ENCODE peak calls at places on chromosomes 16 and 17, in seven cellular contexts. E is GM12878, B is K562, V is HCT116, F is endothelial cell of umbilical vein, M is H1, P is HepG2. C is an unnamed sample.

GRCh38 chr17:34671191-34671590 is 91.8 kb downstream of the TMEM132E start:
- DNase-seq in E (no peak), B (no peak), V (no peak), F (no peak), M (no peak), P (no peak), C (no peak)

GRCh38 chr16:72042157-72042660 is 12.1 kb upstream of the HP start:
- DNase-seq in E (no peak), B (no peak), V (no peak), F (peak), M (no peak), P (peak), C (no peak)

GRCh38 chr17:74219576-74220133 is 6.3 kb downstream of the TTYH2 start:
- DNase-seq in E (no peak), B (no peak), V (no peak), F (no peak), M (no peak), P (no peak), C (no peak)

GRCh38 chr17:7405882-7406825 is 1.5 kb upstream of the NLGN2 start:
- DNase-seq in E (no peak), B (no peak), V (no peak), F (no peak), M (no peak), P (no peak), C (no peak)

GRCh38 chr17:45430738-45431530 is 1.7 kb downstream of the ARHGAP27 start:
- DNase-seq in E (no peak), B (no peak), V (no peak), F (no peak), M (peak), P (no peak), C (no peak)

GRCh38 chr17:16211601-16212000 is 3.7 kb downstream of the NCOR1 start:
- DNase-seq in E (no peak), B (no peak), V (no peak), F (no peak), M (no peak), P (no peak), C (no peak)

GRCh38 chr16:8572919-8573724 is 17.2 kb downstream of the TMEM114 start:
- DNase-seq in E (no peak), B (peak), V (peak), F (no peak), M (peak), P (peak), C (peak)

GRCh38 chr16:278863-279366 is 1.5 kb upstream of the ARHGDIG start:
- DNase-seq in E (peak), B (no peak), V (no peak), F (peak), M (no peak), P (peak), C (peak)

GRCh38 chr17:57475786-57476185 is 219.5 kb downstream of the MSI2 start:
- DNase-seq in E (no peak), B (no peak), V (no peak), F (no peak), M (no peak), P (no peak), C (no peak)

GRCh38 chr16:14527411-14528044 is 102.5 kb downstream of the PARN start:
- DNase-seq in E (no peak), B (no peak), V (no peak), F (no peak), M (no peak), P (no peak), C (no peak)

GRCh38 chr17:66542183-66542966 is 240.0 kb downstream of the PRKCA start:
- DNase-seq in E (peak), B (peak), V (no peak), F (no peak), M (no peak), P (no peak), C (no peak)

GRCh38 chr17:81120695-81121621 is 44.3 kb upstream of the PVALEF start:
- DNase-seq in E (no peak), B (no peak), V (no peak), F (no peak), M (no peak), P (no peak), C (no peak)

GRCh38 chr16:81190667-81191066 is 47.8 kb upstream of the BCO1 start:
- DNase-seq in E (no peak), B (no peak), V (no peak), F (no peak), M (no peak), P (peak), C (no peak)

GRCh38 chr17:45785373-45786193 is 1.5 kb downstream of the CRHR1 start:
- DNase-seq in E (no peak), B (no peak), V (no peak), F (no peak), M (no peak), P (no peak), C (no peak)

GRCh38 chr17:79949646-79950292 is 85.9 kb downstream of the TBC1D16 start:
- DNase-seq in E (no peak), B (no peak), V (no peak), F (no peak), M (peak), P (no peak), C (no peak)
- H3K9ac ChIP-seq in E (no peak), B (no peak), V (no peak), F (no peak), M (peak), P (no peak), C (peak)

DNA sequence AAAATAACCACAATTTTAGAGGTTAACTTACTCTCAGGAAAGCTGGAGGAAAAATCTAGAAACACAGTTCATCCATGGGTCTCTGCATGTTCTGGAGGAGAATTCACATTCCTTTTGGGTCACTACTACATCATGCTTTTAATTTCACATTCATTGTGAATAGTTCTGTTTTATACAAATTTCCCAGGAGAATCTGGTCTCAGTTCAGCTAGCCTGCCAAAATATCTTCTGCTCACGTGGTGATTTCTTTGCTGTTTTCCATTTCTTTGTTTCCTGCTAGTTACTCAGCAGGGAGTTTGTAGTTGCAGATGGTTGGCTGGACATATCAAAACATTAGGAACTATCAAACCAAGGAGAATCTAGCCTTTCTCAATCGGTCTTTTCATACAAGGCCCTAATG is at the start of gene ABCA9:
- DNase-seq in E (no peak), B (no peak), V (no peak), F (peak), M (no peak), P (no peak), C (no peak)
- TF ChIP-seq POLR2AphosphoS5 in E (no peak), B (no peak), V (no peak), F (no peak), M (no peak), P (no peak), C (no peak)

DNA sequence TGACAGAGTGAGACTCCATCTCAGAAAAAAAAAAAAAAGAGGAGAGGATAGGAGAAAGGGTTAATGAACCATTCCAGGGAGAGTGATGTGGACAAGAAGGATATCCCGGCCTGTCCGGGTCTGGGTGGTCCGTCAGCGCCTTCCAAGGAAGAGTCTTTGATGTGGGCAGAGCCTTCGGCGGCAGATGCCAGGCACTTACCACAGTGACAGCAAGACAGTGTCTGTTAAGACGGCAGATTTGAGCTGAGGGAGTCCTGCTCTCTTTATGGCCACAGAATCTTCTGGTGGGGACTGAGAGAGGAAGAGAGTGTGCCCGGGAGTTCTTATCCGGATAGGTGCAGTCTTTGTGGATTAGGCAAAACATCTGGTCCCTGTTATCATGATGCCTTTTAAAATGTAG is 95.2 kb downstream of the ZDHHC7 start:
- DNase-seq in E (no peak), B (no peak), V (no peak), F (no peak), M (no peak), P (no peak), C (no peak)
- TF ChIP-seq EZH2 in E (no peak), B (no peak), V (no peak), F (no peak), M (no peak), P (no peak), C (no peak)

GRCh38 chr16:30417447-30418349 is 10.3 kb downstream of the ZNF771 start:
- DNase-seq in E (peak), B (no peak), V (peak), F (peak), M (peak), P (no peak), C (peak)
- H3K9ac ChIP-seq in E (peak), B (no peak), V (peak), F (no peak), M (no peak), P (no peak), C (peak)

GRCh38 chr17:51120739-51121619 is at the start of gene SPAG9:
- DNase-seq in E (peak), B (peak), V (peak), F (peak), M (peak), P (peak), C (peak)
- TF ChIP-seq POLR2AphosphoS5 in E (peak), B (peak), V (peak), F (peak), M (peak), P (peak), C (peak)

GRCh38 chr17:62756198-62756597 is 51.9 kb downstream of the MARCHF10 start:
- DNase-seq in E (no peak), B (no peak), V (no peak), F (no peak), M (no peak), P (no peak), C (no peak)
- TF ChIP-seq EZH2 in E (no peak), B (no peak), V (no peak), F (no peak), M (no peak), P (no peak), C (no peak)

GRCh38 chr17:49496866-49497146 is 1.7 kb downstream of the NGFR start:
- DNase-seq in E (no peak), B (no peak), V (no peak), F (no peak), M (no peak), P (no peak), C (no peak)

GRCh38 chr17:49496183-49496865 is 1.2 kb downstream of the NGFR start:
- DNase-seq in E (no peak), B (peak), V (no peak), F (peak), M (peak), P (no peak), C (no peak)

GRCh38 chr17:49495842-49496182 is 719 bp downstream of the NGFR start:
- DNase-seq in E (no peak), B (no peak), V (no peak), F (no peak), M (no peak), P (no peak), C (no peak)

GRCh38 chr17:49498037-49498615 is 3.0 kb downstream of the NGFR start:
- DNase-seq in E (no peak), B (no peak), V (no peak), F (no peak), M (peak), P (no peak), C (no peak)

DNA sequence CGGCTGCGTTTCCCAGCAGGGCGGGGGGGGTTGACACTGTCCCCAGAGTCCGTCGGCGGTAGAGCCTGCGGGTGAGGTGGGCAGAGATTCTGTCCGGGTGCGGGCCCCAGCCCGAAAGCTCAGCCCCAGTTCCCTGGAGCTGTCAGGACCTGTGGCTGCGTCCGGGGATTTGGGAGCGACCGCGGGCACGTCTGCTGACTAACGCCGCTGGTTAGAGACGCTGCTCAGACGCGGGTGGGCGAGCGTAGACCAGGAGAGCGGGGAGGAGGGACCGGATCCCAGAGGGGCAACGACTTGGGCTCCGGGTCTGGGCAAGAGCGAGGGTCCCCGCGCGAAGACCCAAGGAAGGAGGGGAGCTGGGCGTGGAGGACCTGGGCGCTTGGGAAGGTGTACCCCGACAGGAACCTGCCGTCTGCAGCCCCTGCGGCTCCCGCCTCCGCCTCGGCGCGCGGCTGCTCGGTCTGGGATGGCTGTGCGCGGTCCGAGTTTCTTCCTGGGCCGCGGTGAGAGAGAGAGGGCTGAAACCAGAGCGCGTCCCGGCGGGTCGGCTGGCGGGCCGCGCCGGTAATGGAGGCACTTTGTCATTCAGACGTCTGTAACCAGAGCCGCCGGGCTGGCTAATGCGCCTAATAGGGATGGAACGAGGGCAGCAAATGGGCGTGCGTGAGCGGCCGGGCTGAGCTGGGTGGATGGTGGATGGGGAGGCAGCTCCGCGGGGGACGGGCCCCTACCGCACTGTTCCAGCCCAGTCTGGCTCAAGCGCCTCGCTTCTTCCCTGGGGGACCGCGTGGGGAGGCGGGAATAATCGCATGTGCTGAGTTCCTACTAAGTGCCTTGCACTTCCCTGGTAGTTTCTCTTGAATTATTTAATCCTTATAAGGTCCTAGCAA is 2.3 kb downstream of the NGFR start:
- DNase-seq in E (no peak), B (no peak), V (no peak), F (peak), M (peak), P (no peak), C (no peak)
- H3K9ac ChIP-seq in E (no peak), B (no peak), V (no peak), F (no peak), M (peak), P (no peak), C (peak)

GRCh38 chr16:85072947-85073346 is 39.3 kb downstream of the CIBAR2 start:
- DNase-seq in E (no peak), B (no peak), V (no peak), F (no peak), M (no peak), P (no peak), C (no peak)
- TF ChIP-seq POLR2AphosphoS5 in E (no peak), B (no peak), V (no peak), F (no peak), M (no peak), P (no peak), C (no peak)

GRCh38 chr16:11470676-11471415 is 115.9 kb downstream of the LITAF start:
- DNase-seq in E (no peak), B (no peak), V (no peak), F (no peak), M (no peak), P (no peak), C (no peak)
- TF ChIP-seq EZH2 in E (no peak), B (no peak), V (no peak), F (no peak), M (no peak), P (no peak), C (no peak)

DNA sequence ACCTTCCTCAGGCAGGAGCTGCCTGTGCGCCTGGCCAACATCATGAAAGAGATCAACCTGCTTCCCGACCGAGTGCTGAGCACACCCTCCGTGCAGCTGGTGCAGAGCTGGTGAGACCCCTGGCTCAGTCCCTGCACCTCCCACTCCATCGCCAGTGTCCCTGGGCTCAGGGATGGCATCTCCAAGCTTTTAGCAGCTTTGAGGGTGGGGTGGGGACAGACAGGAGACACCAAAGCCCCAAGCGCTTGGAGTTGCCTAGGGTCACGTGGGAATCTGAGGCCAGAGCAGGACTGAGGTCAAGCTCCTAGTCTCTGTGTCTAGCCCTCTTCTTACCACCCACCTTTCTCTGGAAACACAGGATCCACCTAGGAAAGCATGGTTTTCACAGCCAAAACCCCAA is 2.3 kb downstream of the PDK2 start:
- DNase-seq in E (no peak), B (no peak), V (no peak), F (no peak), M (no peak), P (no peak), C (no peak)
- H3K9ac ChIP-seq in E (no peak), B (no peak), V (no peak), F (no peak), M (no peak), P (no peak), C (no peak)

C was measured in SK-N-MC.